ENCODE peak calls at places on chromosome 10, in nine cellular contexts. A, J, L, C, Q, V, D, M and I are unnamed samples.

GRCh38 chr10:17009228-17009700 is 120.3 kb downstream of the CUBN start:
- DNase-seq in A (no peak), J (no peak), L (no peak), C (no peak), Q (peak), V (peak), D (no peak), M (no peak), I (peak)

GRCh38 chr10:75772153-75772887 is 340.9 kb downstream of the LRMDA start:
- DNase-seq in A (no peak), J (no peak), L (no peak), C (no peak), Q (peak), V (no peak), D (no peak), M (no peak), I (peak)

GRCh38 chr10:24469993-24470392 is 253.7 kb downstream of the ARHGAP21 start:
- DNase-seq in A (no peak), J (no peak), L (no peak), C (no peak), Q (no peak), V (peak), D (no peak), M (no peak), I (no peak)

GRCh38 chr10:108180883-108181282 is 1016.4 kb upstream of the SORCS1 start:
- DNase-seq in A (no peak), J (no peak), L (no peak), C (no peak), Q (peak), V (peak), D (no peak), M (no peak), I (no peak)

GRCh38 chr10:124324451-124324850 is 94.3 kb downstream of the OAT start:
- DNase-seq in A (peak), J (no peak), L (no peak), C (no peak), Q (no peak), V (no peak), D (no peak), M (no peak), I (no peak)

GRCh38 chr10:7971949-7972348 is 82.5 kb upstream of the GATA3 start:
- DNase-seq in A (no peak), J (no peak), L (no peak), C (no peak), Q (no peak), V (no peak), D (no peak), M (no peak), I (no peak)

GRCh38 chr10:129707406-129708388 is 240.7 kb downstream of the MGMT start:
- DNase-seq in A (no peak), J (peak), L (no peak), C (no peak), Q (peak), V (peak), D (no peak), M (no peak), I (no peak)

GRCh38 chr10:3924344-3924743 is 139.3 kb upstream of the KLF6 start:
- DNase-seq in A (no peak), J (no peak), L (peak), C (no peak), Q (peak), V (peak), D (peak), M (peak), I (peak)

GRCh38 chr10:115951242-115951641 is 321.8 kb downstream of the GFRA1 start:
- DNase-seq in A (no peak), J (no peak), L (no peak), C (no peak), Q (no peak), V (no peak), D (no peak), M (no peak), I (no peak)

GRCh38 chr10:71266147-71266917 is 52.7 kb upstream of the SLC29A3 start:
- DNase-seq in A (peak), J (no peak), L (no peak), C (peak), Q (peak), V (peak), D (no peak), M (peak), I (peak)

GRCh38 chr10:69060127-69060798 is 27.6 kb upstream of the SRGN start:
- DNase-seq in A (no peak), J (no peak), L (no peak), C (no peak), Q (no peak), V (no peak), D (no peak), M (no peak), I (no peak)

DNA sequence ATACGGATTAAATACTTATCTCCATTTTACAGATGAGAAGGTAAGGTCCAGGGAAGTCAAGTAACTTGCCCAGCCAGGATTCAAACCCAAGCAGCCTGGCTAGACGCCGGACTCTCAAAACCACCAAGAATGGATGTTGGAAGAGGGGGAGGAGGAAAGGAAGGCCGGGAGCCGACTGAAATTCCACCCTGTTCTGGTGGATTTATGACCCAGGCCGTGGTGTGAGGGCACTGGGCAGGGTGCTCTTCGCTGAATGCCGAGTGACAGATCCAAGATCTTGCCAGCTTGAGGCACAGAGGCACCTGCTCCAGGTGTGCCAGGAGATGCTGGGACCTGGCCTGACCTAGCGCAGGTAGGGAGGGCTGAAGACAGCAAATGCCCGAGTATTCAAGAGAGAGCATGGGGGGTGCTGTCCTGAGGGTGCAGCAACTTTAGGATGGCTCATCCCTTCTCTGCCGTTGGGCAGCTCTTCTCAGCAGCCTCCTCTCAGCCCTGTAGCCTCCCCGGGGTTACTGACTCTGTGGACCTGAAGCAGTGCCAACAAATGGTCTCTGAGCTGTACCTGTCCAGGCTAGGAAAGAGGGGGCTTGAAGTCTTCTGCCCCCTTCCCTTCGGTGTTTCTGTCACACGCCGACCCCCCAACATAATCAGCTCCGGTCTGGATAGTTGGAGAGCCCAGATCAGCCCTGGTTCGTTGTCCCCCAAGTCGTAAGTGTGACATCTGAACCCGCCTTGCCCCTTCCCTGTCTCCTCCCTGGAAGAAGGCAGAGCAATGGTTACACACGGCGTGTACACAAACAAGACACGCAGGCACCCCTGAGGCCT is 713 bp downstream of the LOXL4 start:
- DNase-seq in A (no peak), J (no peak), L (no peak), C (no peak), Q (no peak), V (no peak), D (no peak), M (no peak), I (no peak)
- H3K4me3 ChIP-seq in A (peak), J (no peak), L (no peak), C (peak), Q (peak), V (peak), D (no peak), M (peak), I (peak)

GRCh38 chr10:118340486-118340885 is 1.6 kb downstream of the FAM204A start:
- DNase-seq in A (no peak), J (no peak), L (no peak), C (no peak), Q (no peak), V (no peak), D (no peak), M (peak), I (no peak)

GRCh38 chr10:118343549-118343948 is 1.4 kb upstream of the FAM204A start:
- DNase-seq in A (no peak), J (no peak), L (no peak), C (no peak), Q (no peak), V (no peak), D (no peak), M (no peak), I (no peak)

GRCh38 chr10:118343115-118343514 is 991 bp upstream of the FAM204A start:
- DNase-seq in A (no peak), J (no peak), L (peak), C (no peak), Q (peak), V (peak), D (no peak), M (no peak), I (peak)

GRCh38 chr10:118342638-118343020 is 505 bp upstream of the FAM204A start:
- DNase-seq in A (no peak), J (peak), L (no peak), C (no peak), Q (no peak), V (peak), D (no peak), M (no peak), I (peak)

GRCh38 chr10:118341678-118342637 is at the start of gene FAM204A:
- DNase-seq in A (peak), J (peak), L (peak), C (peak), Q (peak), V (peak), D (peak), M (peak), I (peak)
- H3K4me3 ChIP-seq in A (peak), J (peak), L (peak), C (peak), Q (peak), V (peak), D (peak), M (peak), I (peak)

GRCh38 chr10:119078422-119079179 is 2.0 kb downstream of the EIF3A start:
- DNase-seq in A (no peak), J (no peak), L (no peak), C (no peak), Q (no peak), V (no peak), D (no peak), M (no peak), I (no peak)
- H3K4me3 ChIP-seq in A (peak), J (peak), L (no peak), C (peak), Q (peak), V (peak), D (peak), M (peak), I (peak)

DNA sequence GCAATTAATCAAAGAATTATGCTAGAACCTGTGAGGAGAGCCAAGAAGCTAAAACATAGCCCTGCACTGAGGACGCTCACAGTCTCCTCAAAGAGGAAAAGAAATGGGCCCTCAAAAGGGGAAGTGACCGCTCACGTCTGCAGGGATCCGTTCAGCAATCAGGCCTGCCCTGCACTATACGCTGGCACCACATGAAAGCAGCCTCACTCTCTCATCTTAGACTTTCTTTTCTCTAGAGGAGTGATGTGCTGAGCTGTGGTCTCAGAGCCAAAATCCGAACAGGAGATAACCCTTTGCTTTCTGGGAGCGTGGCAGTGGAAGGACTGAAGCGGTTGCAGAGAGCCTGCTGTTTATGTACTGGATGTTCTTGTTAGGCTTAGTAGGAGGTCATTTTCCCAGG is 6.3 kb upstream of the IL2RA start:
- DNase-seq in A (no peak), J (no peak), L (no peak), C (no peak), Q (no peak), V (no peak), D (no peak), M (no peak), I (no peak)
- H3K4me3 ChIP-seq in A (no peak), J (no peak), L (no peak), C (no peak), Q (no peak), V (no peak), D (no peak), M (no peak), I (no peak)

GRCh38 chr10:52313350-52314006 is 603 bp upstream of the DKK1 start:
- DNase-seq in A (no peak), J (no peak), L (no peak), C (no peak), Q (no peak), V (no peak), D (no peak), M (no peak), I (no peak)
- H3K4me3 ChIP-seq in A (peak), J (no peak), L (peak), C (peak), Q (peak), V (peak), D (peak), M (no peak), I (peak)

DNA sequence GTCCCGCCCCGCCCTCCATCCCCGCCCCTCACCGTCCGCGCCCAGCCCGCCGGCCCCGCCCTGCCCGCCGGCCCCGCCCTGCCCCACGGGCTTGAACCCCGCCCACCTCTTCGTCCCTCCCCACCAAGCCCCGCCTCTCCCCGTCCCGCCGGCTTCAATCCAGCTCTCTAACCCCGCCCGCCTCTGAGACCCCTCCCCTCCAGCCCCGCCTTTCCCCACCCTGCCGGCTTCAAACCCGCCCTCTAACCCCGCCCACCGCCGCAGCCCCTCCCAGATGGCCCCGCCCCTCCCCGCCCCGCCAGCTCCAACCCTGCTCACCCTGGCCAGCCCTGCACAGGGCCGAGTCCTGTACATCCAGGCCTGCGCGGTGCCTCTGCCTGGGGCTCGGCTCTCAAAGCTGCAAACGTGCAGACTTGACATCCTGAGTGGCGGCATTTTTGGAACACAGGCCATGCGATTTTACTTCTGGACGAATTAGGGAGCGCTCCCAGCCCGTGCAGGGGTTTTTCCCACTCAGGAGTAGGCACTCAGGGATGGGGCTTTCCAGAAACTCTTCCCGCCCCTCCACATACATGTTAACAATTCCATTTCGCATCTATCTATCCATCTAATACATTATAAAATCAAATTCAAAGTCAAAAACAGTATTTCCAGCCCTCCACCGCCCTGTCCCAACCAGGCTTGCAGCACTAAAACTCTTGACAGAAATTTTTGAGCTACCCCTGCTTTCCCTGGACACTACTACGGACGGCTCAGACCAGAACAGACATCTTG is 475 bp upstream of the NMT2 start:
- DNase-seq in A (peak), J (peak), L (peak), C (peak), Q (peak), V (peak), D (peak), M (peak), I (peak)
- H3K4me3 ChIP-seq in A (peak), J (no peak), L (no peak), C (peak), Q (no peak), V (no peak), D (peak), M (no peak), I (no peak)

GRCh38 chr10:89330537-89330936 is 2.7 kb downstream of the IFIT3 start:
- DNase-seq in A (no peak), J (no peak), L (no peak), C (no peak), Q (no peak), V (peak), D (no peak), M (no peak), I (no peak)

GRCh38 chr10:89332092-89332633 is 4.4 kb downstream of the IFIT3 start:
- DNase-seq in A (no peak), J (peak), L (no peak), C (no peak), Q (peak), V (peak), D (no peak), M (peak), I (peak)

GRCh38 chr10:89332718-89333281 is 5.0 kb downstream of the IFIT3 start:
- DNase-seq in A (no peak), J (no peak), L (no peak), C (no peak), Q (no peak), V (no peak), D (no peak), M (no peak), I (no peak)

GRCh38 chr10:89327803-89328441 is at the start of gene IFIT3:
- DNase-seq in A (no peak), J (peak), L (no peak), C (peak), Q (peak), V (peak), D (no peak), M (peak), I (peak)
- H3K4me3 ChIP-seq in A (peak), J (peak), L (no peak), C (peak), Q (peak), V (peak), D (peak), M (peak), I (peak)

DNA sequence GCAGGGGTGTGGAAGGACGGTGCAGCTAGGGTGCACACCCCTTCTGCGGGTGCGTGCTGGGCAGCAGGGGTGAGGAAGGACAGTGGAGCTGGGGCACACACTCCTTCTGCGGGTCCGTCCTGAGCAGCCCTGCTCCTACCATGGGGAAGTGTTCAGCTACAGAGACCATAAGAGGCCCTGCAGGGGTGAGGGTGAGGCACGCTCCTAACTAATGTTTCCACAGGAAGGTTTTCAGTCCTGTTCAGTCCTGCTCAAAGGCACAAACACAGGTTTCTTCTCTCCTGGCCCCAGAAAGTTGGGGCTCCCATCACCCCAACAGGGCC is 3.3 kb upstream of the ADAM8 start:
- DNase-seq in A (no peak), J (no peak), L (no peak), C (no peak), Q (no peak), V (no peak), D (no peak), M (no peak), I (no peak)
- H3K4me3 ChIP-seq in A (no peak), J (no peak), L (no peak), C (no peak), Q (no peak), V (no peak), D (no peak), M (no peak), I (no peak)

DNA sequence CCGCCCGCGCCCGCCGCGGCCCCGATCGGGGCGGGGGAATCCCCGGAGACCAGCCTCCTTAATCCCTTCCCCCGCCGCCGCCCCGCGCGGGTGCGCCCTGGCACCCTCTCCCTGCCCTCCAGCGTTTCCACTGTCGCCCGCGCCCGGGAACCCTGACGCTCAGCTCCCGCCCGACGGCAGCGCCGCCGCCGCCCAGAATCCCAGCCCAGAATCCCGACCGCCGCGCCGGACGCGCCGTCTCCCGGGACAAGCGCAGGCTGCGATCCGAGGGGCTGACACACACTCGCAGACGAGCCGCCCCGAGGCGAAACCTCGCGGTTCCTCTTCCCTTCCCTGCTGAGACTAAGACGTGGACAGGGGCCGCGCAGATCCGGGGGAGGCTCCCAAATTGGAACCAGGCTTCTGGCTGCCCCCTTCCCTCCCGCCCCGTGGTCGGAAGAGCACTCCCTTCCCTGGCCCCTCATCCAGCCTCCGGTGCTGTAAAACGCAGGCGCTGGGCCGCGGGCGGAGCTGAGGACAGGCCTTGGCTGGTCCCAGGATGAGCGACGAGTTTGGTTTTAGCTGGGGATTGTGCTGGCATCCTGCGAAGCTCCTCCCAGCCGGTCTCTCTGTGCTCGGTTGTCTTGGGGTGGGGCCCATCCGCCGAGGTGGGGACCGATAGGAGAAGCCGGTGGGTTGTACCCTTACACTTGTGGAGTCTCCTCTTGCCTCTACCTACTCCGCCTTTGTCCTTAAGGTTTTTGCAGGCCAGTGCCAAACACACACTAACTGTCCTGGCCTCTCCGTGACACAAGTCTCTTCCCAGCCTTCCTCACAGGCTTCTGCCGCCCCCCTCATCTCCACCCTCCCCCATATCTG is 1.1 kb downstream of the MARVELD1 start:
- DNase-seq in A (peak), J (peak), L (peak), C (peak), Q (peak), V (peak), D (peak), M (peak), I (peak)
- H3K4me3 ChIP-seq in A (peak), J (peak), L (peak), C (peak), Q (peak), V (peak), D (peak), M (peak), I (peak)